ENCODE peak calls at places on chromosomes 13 and 19, in nine cellular contexts. R, Z, A, P, C, J, B, F and T are unnamed samples.

GRCh38 chr19:5968431-5969373 is 9.2 kb downstream of the RANBP3 start:
- DNase-seq in R (no peak), Z (peak), A (no peak), P (peak), C (no peak), J (no peak), B (peak), F (no peak), T (no peak)

GRCh38 chr19:33550741-33551140 is 29.1 kb upstream of the PEPD start:
- DNase-seq in R (no peak), Z (no peak), A (no peak), P (no peak), C (no peak), J (no peak), B (peak), F (no peak), T (no peak)

GRCh38 chr13:51953347-51953746 is 57.9 kb downstream of the ATP7B start:
- DNase-seq in R (no peak), Z (no peak), A (no peak), P (no peak), C (no peak), J (no peak), B (no peak), F (no peak), T (no peak)

GRCh38 chr13:48827709-48828108 is 148.0 kb upstream of the FNDC3A start:
- DNase-seq in R (no peak), Z (no peak), A (no peak), P (no peak), C (no peak), J (no peak), B (no peak), F (no peak), T (no peak)

GRCh38 chr13:91126806-91127205 is 220.7 kb upstream of the MIR17HG start:
- DNase-seq in R (no peak), Z (no peak), A (peak), P (peak), C (no peak), J (no peak), B (no peak), F (no peak), T (no peak)

GRCh38 chr13:48334534-48335127 is 31.1 kb downstream of the RB1 start:
- DNase-seq in R (no peak), Z (no peak), A (no peak), P (peak), C (no peak), J (no peak), B (no peak), F (no peak), T (no peak)

GRCh38 chr19:54684537-54684936 is 21.8 kb downstream of the LILRB4 start:
- DNase-seq in R (no peak), Z (no peak), A (peak), P (peak), C (no peak), J (no peak), B (no peak), F (no peak), T (no peak)

GRCh38 chr19:54231077-54231931 is 8.5 kb upstream of the LILRB3 start:
- DNase-seq in R (peak), Z (peak), A (peak), P (peak), C (peak), J (peak), B (peak), F (peak), T (peak)

GRCh38 chr19:11375143-11375948 is 880 bp downstream of the SWSAP1 start:
- DNase-seq in R (peak), Z (peak), A (no peak), P (no peak), C (peak), J (no peak), B (peak), F (no peak), T (peak)

GRCh38 chr13:25300861-25301346 is 521 bp upstream of the NUP58 start:
- DNase-seq in R (no peak), Z (peak), A (no peak), P (no peak), C (peak), J (peak), B (peak), F (no peak), T (peak)

GRCh38 chr19:2494447-2495129 is 18.7 kb downstream of the GADD45B start:
- DNase-seq in R (peak), Z (peak), A (peak), P (peak), C (peak), J (peak), B (peak), F (peak), T (peak)

GRCh38 chr13:67296511-67296910 is 66.4 kb upstream of the PCDH9 start:
- DNase-seq in R (no peak), Z (no peak), A (peak), P (no peak), C (no peak), J (no peak), B (no peak), F (no peak), T (no peak)

GRCh38 chr19:35118268-35119026 is 2.8 kb downstream of the FXYD3 start:
- DNase-seq in R (no peak), Z (no peak), A (no peak), P (no peak), C (no peak), J (no peak), B (peak), F (no peak), T (no peak)

GRCh38 chr13:30829145-30829544 is 76.9 kb upstream of the MEDAG start:
- DNase-seq in R (no peak), Z (no peak), A (peak), P (peak), C (no peak), J (no peak), B (no peak), F (no peak), T (no peak)

GRCh38 chr13:42894765-42895181 is 97.3 kb downstream of the EPSTI1 start:
- DNase-seq in R (no peak), Z (no peak), A (peak), P (peak), C (no peak), J (no peak), B (no peak), F (no peak), T (no peak)

GRCh38 chr13:105273665-105274222 is 1261.7 kb downstream of the EFNB2 start:
- DNase-seq in R (no peak), Z (no peak), A (no peak), P (no peak), C (no peak), J (no peak), B (no peak), F (no peak), T (no peak)

GRCh38 chr13:64723735-64724134 is 2506.4 kb downstream of the PCDH9 start:
- DNase-seq in R (no peak), Z (no peak), A (peak), P (peak), C (no peak), J (no peak), B (no peak), F (no peak), T (no peak)

GRCh38 chr19:18987456-18987855 is 45.9 kb downstream of the SUGP2 start:
- DNase-seq in R (no peak), Z (no peak), A (no peak), P (no peak), C (no peak), J (no peak), B (no peak), F (no peak), T (no peak)

GRCh38 chr13:105278797-105279425 is 1256.6 kb downstream of the EFNB2 start:
- DNase-seq in R (no peak), Z (no peak), A (no peak), P (no peak), C (no peak), J (no peak), B (peak), F (no peak), T (no peak)

GRCh38 chr19:47049307-47049700 is 880 bp upstream of the TMEM160 start:
- DNase-seq in R (no peak), Z (peak), A (peak), P (peak), C (no peak), J (no peak), B (no peak), F (no peak), T (no peak)

GRCh38 chr13:84940167-84940566 is 859.1 kb downstream of the SLITRK6 start:
- DNase-seq in R (no peak), Z (no peak), A (no peak), P (no peak), C (no peak), J (no peak), B (no peak), F (no peak), T (no peak)

GRCh38 chr19:50368649-50369570 is 3.5 kb upstream of the NAPSA start:
- DNase-seq in R (peak), Z (peak), A (peak), P (peak), C (peak), J (peak), B (peak), F (peak), T (peak)

GRCh38 chr13:32164622-32165268 is 133.2 kb downstream of the FRY start:
- DNase-seq in R (no peak), Z (no peak), A (peak), P (peak), C (no peak), J (no peak), B (peak), F (peak), T (no peak)